ENCODE peak calls at places on chromosomes 13 and 19, in seven cellular contexts. One of them, this sample, is unnamed.
A peak's percentile ranks its signal among the peaks of the same experiment; 100 is the strongest.

GRCh38 chr19:6767081-6767356 is 216 bp downstream of the SH2D3A start:
- DNase-seq in foreskin keratinocyte: peak; percentile 87
- DNase-seq in upper lobe of right lung: no peak
- DNase-seq in brain microvascular endothelial cell: no peak
- DNase-seq in ascending aorta: no peak
- DNase-seq in endothelial cell of umbilical vein: no peak
- DNase-seq in tibial nerve: no peak
- DNase-seq in this sample: no peak

GRCh38 chr13:89454736-89455135 is 1783.6 kb downstream of the SLITRK5 start:
- DNase-seq in foreskin keratinocyte: peak; percentile 65
- DNase-seq in upper lobe of right lung: no peak
- DNase-seq in brain microvascular endothelial cell: no peak
- DNase-seq in ascending aorta: no peak
- DNase-seq in endothelial cell of umbilical vein: peak; percentile 25
- DNase-seq in tibial nerve: no peak
- DNase-seq in this sample: no peak

GRCh38 chr13:113927661-113928581 is 46.0 kb downstream of the C13orf46 start:
- DNase-seq in foreskin keratinocyte: peak; percentile 86
- DNase-seq in upper lobe of right lung: peak; percentile 55
- DNase-seq in brain microvascular endothelial cell: peak; percentile 71
- DNase-seq in ascending aorta: no peak
- DNase-seq in endothelial cell of umbilical vein: no peak
- DNase-seq in tibial nerve: peak; percentile 60
- DNase-seq in this sample: no peak

GRCh38 chr13:84571264-84571663 is 689.0 kb upstream of the SLITRK1 start:
- DNase-seq in foreskin keratinocyte: no peak
- DNase-seq in upper lobe of right lung: no peak
- DNase-seq in brain microvascular endothelial cell: no peak
- DNase-seq in ascending aorta: no peak
- DNase-seq in endothelial cell of umbilical vein: no peak
- DNase-seq in tibial nerve: no peak
- DNase-seq in this sample: no peak

GRCh38 chr19:2561895-2562294 is 86.0 kb downstream of the GADD45B start:
- DNase-seq in foreskin keratinocyte: no peak
- DNase-seq in upper lobe of right lung: no peak
- DNase-seq in brain microvascular endothelial cell: no peak
- DNase-seq in ascending aorta: no peak
- DNase-seq in endothelial cell of umbilical vein: no peak
- DNase-seq in tibial nerve: no peak
- DNase-seq in this sample: no peak

GRCh38 chr13:23578411-23579071 is 8.3 kb downstream of the TNFRSF19 start:
- DNase-seq in foreskin keratinocyte: peak; percentile 58
- DNase-seq in upper lobe of right lung: peak; percentile 92
- DNase-seq in brain microvascular endothelial cell: peak; percentile 69
- DNase-seq in ascending aorta: no peak
- DNase-seq in endothelial cell of umbilical vein: peak; percentile 4
- DNase-seq in tibial nerve: peak; percentile 64
- DNase-seq in this sample: peak; percentile 26

GRCh38 chr13:51681037-51681678 is 96.9 kb downstream of the WDFY2 start:
- DNase-seq in foreskin keratinocyte: peak; percentile 80
- DNase-seq in upper lobe of right lung: no peak
- DNase-seq in brain microvascular endothelial cell: peak; percentile 57
- DNase-seq in ascending aorta: no peak
- DNase-seq in endothelial cell of umbilical vein: no peak
- DNase-seq in tibial nerve: no peak
- DNase-seq in this sample: peak; percentile 71

GRCh38 chr13:114264886-114265611 is 16.4 kb upstream of the UPF3A start:
- DNase-seq in foreskin keratinocyte: no peak
- DNase-seq in upper lobe of right lung: no peak
- DNase-seq in brain microvascular endothelial cell: peak; percentile 87
- DNase-seq in ascending aorta: no peak
- DNase-seq in endothelial cell of umbilical vein: no peak
- DNase-seq in tibial nerve: no peak
- DNase-seq in this sample: no peak

GRCh38 chr13:24036115-24036514 is 124.4 kb upstream of the SPATA13 start:
- DNase-seq in foreskin keratinocyte: no peak
- DNase-seq in upper lobe of right lung: no peak
- DNase-seq in brain microvascular endothelial cell: no peak
- DNase-seq in ascending aorta: no peak
- DNase-seq in endothelial cell of umbilical vein: no peak
- DNase-seq in tibial nerve: no peak
- DNase-seq in this sample: no peak

GRCh38 chr13:90872491-90873025 is 474.9 kb upstream of the MIR17HG start:
- DNase-seq in foreskin keratinocyte: no peak
- DNase-seq in upper lobe of right lung: no peak
- DNase-seq in brain microvascular endothelial cell: no peak
- DNase-seq in ascending aorta: no peak
- DNase-seq in endothelial cell of umbilical vein: no peak
- DNase-seq in tibial nerve: no peak
- DNase-seq in this sample: no peak

DNA sequence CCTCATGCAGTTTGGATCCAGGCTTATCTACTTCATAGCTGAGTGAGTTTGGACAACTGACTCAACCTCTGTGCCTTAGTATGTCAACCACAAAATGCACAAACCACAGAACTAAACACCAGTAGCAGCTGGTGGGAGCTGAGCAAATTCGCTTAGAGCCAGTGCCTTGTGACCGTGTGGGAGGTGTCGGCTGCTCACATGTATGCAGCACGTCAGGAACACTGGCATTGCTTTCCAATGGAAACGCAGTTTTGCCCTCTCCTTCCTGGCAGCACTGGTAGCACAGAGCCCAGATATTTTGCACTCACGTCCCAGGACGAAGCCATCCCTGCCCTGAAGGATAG is 8.3 kb upstream of the NTN5 start:
- DNase-seq in foreskin keratinocyte: no peak
- DNase-seq in upper lobe of right lung: no peak
- DNase-seq in brain microvascular endothelial cell: peak; percentile 81
- DNase-seq in ascending aorta: no peak
- DNase-seq in endothelial cell of umbilical vein: no peak
- DNase-seq in tibial nerve: no peak
- DNase-seq in this sample: no peak
- H3K27ac ChIP-seq in foreskin keratinocyte: no peak overlapping the region
- H3K27ac ChIP-seq in upper lobe of right lung: no peak overlapping the region
- H3K27ac ChIP-seq in brain microvascular endothelial cell: no peak overlapping the region
- H3K27ac ChIP-seq in ascending aorta: no peak overlapping the region
- H3K27ac ChIP-seq in endothelial cell of umbilical vein: no peak overlapping the region
- H3K27ac ChIP-seq in tibial nerve: no peak overlapping the region
- H3K27ac ChIP-seq in this sample: no peak overlapping the region

GRCh38 chr19:40410030-40410389 is 3.2 kb downstream of the PRX start:
- DNase-seq in foreskin keratinocyte: no peak
- DNase-seq in upper lobe of right lung: no peak
- DNase-seq in brain microvascular endothelial cell: no peak
- DNase-seq in ascending aorta: no peak
- DNase-seq in endothelial cell of umbilical vein: no peak
- DNase-seq in tibial nerve: no peak
- DNase-seq in this sample: no peak

GRCh38 chr19:40411958-40412499 is 1.1 kb downstream of the PRX start:
- DNase-seq in foreskin keratinocyte: no peak
- DNase-seq in upper lobe of right lung: no peak
- DNase-seq in brain microvascular endothelial cell: no peak
- DNase-seq in ascending aorta: no peak
- DNase-seq in endothelial cell of umbilical vein: no peak
- DNase-seq in tibial nerve: no peak
- DNase-seq in this sample: no peak

GRCh38 chr19:40412866-40413265 is 312 bp downstream of the PRX start:
- DNase-seq in foreskin keratinocyte: no peak
- DNase-seq in upper lobe of right lung: no peak
- DNase-seq in brain microvascular endothelial cell: no peak
- DNase-seq in ascending aorta: no peak
- DNase-seq in endothelial cell of umbilical vein: no peak
- DNase-seq in tibial nerve: no peak
- DNase-seq in this sample: no peak

GRCh38 chr19:40413291-40413994 is at the start of gene PRX:
- DNase-seq in foreskin keratinocyte: no peak
- DNase-seq in upper lobe of right lung: no peak
- DNase-seq in brain microvascular endothelial cell: no peak
- DNase-seq in ascending aorta: no peak
- DNase-seq in endothelial cell of umbilical vein: no peak
- DNase-seq in tibial nerve: no peak
- DNase-seq in this sample: no peak

GRCh38 chr19:40411125-40411842 is 1.9 kb downstream of the PRX start:
- DNase-seq in foreskin keratinocyte: no peak
- DNase-seq in upper lobe of right lung: no peak
- DNase-seq in brain microvascular endothelial cell: no peak
- DNase-seq in ascending aorta: no peak
- DNase-seq in endothelial cell of umbilical vein: no peak
- DNase-seq in tibial nerve: no peak
- DNase-seq in this sample: no peak
- H3K27ac ChIP-seq in foreskin keratinocyte: no peak overlapping the region
- H3K27ac ChIP-seq in upper lobe of right lung: peak overlapping the region; percentile 72
- H3K27ac ChIP-seq in brain microvascular endothelial cell: no peak overlapping the region
- H3K27ac ChIP-seq in ascending aorta: peak overlapping the region; percentile 40
- H3K27ac ChIP-seq in endothelial cell of umbilical vein: no peak overlapping the region
- H3K27ac ChIP-seq in tibial nerve: peak overlapping the region; percentile 80
- H3K27ac ChIP-seq in this sample: no peak overlapping the region

GRCh38 chr13:76225815-76226489 is 589.8 kb downstream of the LMO7 start:
- DNase-seq in foreskin keratinocyte: no peak
- DNase-seq in upper lobe of right lung: no peak
- DNase-seq in brain microvascular endothelial cell: peak; percentile 86
- DNase-seq in ascending aorta: no peak
- DNase-seq in endothelial cell of umbilical vein: no peak
- DNase-seq in tibial nerve: no peak
- DNase-seq in this sample: no peak

GRCh38 chr13:76223999-76224398 is 587.9 kb downstream of the LMO7 start:
- DNase-seq in foreskin keratinocyte: no peak
- DNase-seq in upper lobe of right lung: no peak
- DNase-seq in brain microvascular endothelial cell: peak; percentile 26
- DNase-seq in ascending aorta: no peak
- DNase-seq in endothelial cell of umbilical vein: no peak
- DNase-seq in tibial nerve: no peak
- DNase-seq in this sample: no peak

GRCh38 chr13:76229281-76229680 is 593.2 kb downstream of the LMO7 start:
- DNase-seq in foreskin keratinocyte: no peak
- DNase-seq in upper lobe of right lung: no peak
- DNase-seq in brain microvascular endothelial cell: no peak
- DNase-seq in ascending aorta: no peak
- DNase-seq in endothelial cell of umbilical vein: no peak
- DNase-seq in tibial nerve: no peak
- DNase-seq in this sample: no peak

GRCh38 chr13:76223565-76223964 is 587.4 kb downstream of the LMO7 start:
- DNase-seq in foreskin keratinocyte: no peak
- DNase-seq in upper lobe of right lung: no peak
- DNase-seq in brain microvascular endothelial cell: no peak
- DNase-seq in ascending aorta: no peak
- DNase-seq in endothelial cell of umbilical vein: no peak
- DNase-seq in tibial nerve: no peak
- DNase-seq in this sample: no peak

GRCh38 chr13:76226941-76227340 is 590.8 kb downstream of the LMO7 start:
- DNase-seq in foreskin keratinocyte: no peak
- DNase-seq in upper lobe of right lung: no peak
- DNase-seq in brain microvascular endothelial cell: no peak
- DNase-seq in ascending aorta: no peak
- DNase-seq in endothelial cell of umbilical vein: no peak
- DNase-seq in tibial nerve: no peak
- DNase-seq in this sample: no peak
- H3K27ac ChIP-seq in foreskin keratinocyte: no peak overlapping the region
- H3K27ac ChIP-seq in upper lobe of right lung: no peak overlapping the region
- H3K27ac ChIP-seq in brain microvascular endothelial cell: no peak overlapping the region
- H3K27ac ChIP-seq in ascending aorta: no peak overlapping the region
- H3K27ac ChIP-seq in endothelial cell of umbilical vein: no peak overlapping the region
- H3K27ac ChIP-seq in tibial nerve: no peak overlapping the region
- H3K27ac ChIP-seq in this sample: no peak overlapping the region

DNA sequence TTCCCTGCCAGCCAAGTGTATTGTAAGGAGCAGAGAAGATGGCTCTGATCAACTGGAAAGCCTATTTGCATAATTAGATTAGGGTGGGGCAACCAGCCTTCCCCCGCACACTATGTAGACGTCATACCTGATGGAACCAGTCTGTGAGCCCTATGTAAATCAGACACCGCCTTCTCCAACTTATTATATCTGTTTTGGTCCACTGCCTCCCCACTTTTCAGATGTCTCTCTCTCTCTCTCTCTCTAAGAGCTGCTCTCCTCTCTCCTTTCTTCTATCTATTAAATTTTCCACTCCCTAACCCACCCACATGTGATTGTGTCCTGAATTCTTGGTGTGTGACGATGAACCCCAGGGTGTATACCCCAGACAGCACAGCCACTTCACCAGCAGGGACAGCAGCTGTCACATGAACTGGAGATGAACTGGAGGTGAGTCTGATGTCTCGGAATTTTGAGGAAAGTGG is 514.4 kb downstream of the IRS2 start:
- DNase-seq in foreskin keratinocyte: peak; percentile 90
- DNase-seq in upper lobe of right lung: no peak
- DNase-seq in brain microvascular endothelial cell: peak; percentile 30
- DNase-seq in ascending aorta: no peak
- DNase-seq in endothelial cell of umbilical vein: no peak
- DNase-seq in tibial nerve: no peak
- DNase-seq in this sample: peak; percentile 87
- H3K27ac ChIP-seq in foreskin keratinocyte: peak overlapping the region; percentile 85
- H3K27ac ChIP-seq in upper lobe of right lung: no peak overlapping the region
- H3K27ac ChIP-seq in brain microvascular endothelial cell: peak overlapping the region; percentile 83
- H3K27ac ChIP-seq in ascending aorta: no peak overlapping the region
- H3K27ac ChIP-seq in endothelial cell of umbilical vein: no peak overlapping the region
- H3K27ac ChIP-seq in tibial nerve: no peak overlapping the region
- H3K27ac ChIP-seq in this sample: peak overlapping the region; percentile 98

DNA sequence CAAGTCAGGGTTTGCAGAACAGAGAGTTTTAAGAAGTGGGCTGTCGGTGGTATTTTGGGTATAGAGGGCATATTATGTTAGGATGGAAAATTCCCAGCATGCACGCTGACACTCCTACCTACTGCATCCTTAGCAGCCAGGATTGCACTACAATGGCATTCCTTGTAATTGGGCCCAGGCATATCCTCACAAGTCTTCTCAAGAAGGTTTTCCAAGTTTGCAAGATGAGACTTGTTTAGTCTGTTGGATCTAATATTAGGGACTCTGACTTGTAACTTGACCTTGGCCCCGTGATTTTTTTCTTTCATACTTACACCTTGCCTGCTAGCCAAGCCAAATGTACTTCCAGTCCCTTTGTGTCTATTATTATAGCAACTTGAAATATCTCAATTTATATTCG is 335.7 kb upstream of the HTR2A start:
- DNase-seq in foreskin keratinocyte: peak; percentile 36
- DNase-seq in upper lobe of right lung: no peak
- DNase-seq in brain microvascular endothelial cell: no peak
- DNase-seq in ascending aorta: no peak
- DNase-seq in endothelial cell of umbilical vein: no peak
- DNase-seq in tibial nerve: no peak
- DNase-seq in this sample: no peak
- H3K27ac ChIP-seq in foreskin keratinocyte: no peak overlapping the region
- H3K27ac ChIP-seq in upper lobe of right lung: no peak overlapping the region
- H3K27ac ChIP-seq in brain microvascular endothelial cell: no peak overlapping the region
- H3K27ac ChIP-seq in ascending aorta: no peak overlapping the region
- H3K27ac ChIP-seq in endothelial cell of umbilical vein: no peak overlapping the region
- H3K27ac ChIP-seq in tibial nerve: no peak overlapping the region
- H3K27ac ChIP-seq in this sample: no peak overlapping the region

GRCh38 chr19:42224940-42225717 is 5.0 kb downstream of the ZNF526 start:
- DNase-seq in foreskin keratinocyte: no peak
- DNase-seq in upper lobe of right lung: no peak
- DNase-seq in brain microvascular endothelial cell: no peak
- DNase-seq in ascending aorta: no peak
- DNase-seq in endothelial cell of umbilical vein: no peak
- DNase-seq in tibial nerve: no peak
- DNase-seq in this sample: no peak
- H3K27ac ChIP-seq in foreskin keratinocyte: no peak overlapping the region
- H3K27ac ChIP-seq in upper lobe of right lung: no peak overlapping the region
- H3K27ac ChIP-seq in brain microvascular endothelial cell: no peak overlapping the region
- H3K27ac ChIP-seq in ascending aorta: no peak overlapping the region
- H3K27ac ChIP-seq in endothelial cell of umbilical vein: no peak overlapping the region
- H3K27ac ChIP-seq in tibial nerve: no peak overlapping the region
- H3K27ac ChIP-seq in this sample: no peak overlapping the region

GRCh38 chr13:30340367-30341184 is 33.2 kb upstream of the KATNAL1 start:
- DNase-seq in foreskin keratinocyte: peak; percentile 57
- DNase-seq in upper lobe of right lung: no peak
- DNase-seq in brain microvascular endothelial cell: peak; percentile 74
- DNase-seq in ascending aorta: peak; percentile 38
- DNase-seq in endothelial cell of umbilical vein: no peak
- DNase-seq in tibial nerve: no peak
- DNase-seq in this sample: peak; percentile 44
- H3K27ac ChIP-seq in foreskin keratinocyte: no peak overlapping the region
- H3K27ac ChIP-seq in upper lobe of right lung: no peak overlapping the region
- H3K27ac ChIP-seq in brain microvascular endothelial cell: peak overlapping the region; percentile 38
- H3K27ac ChIP-seq in ascending aorta: peak overlapping the region; percentile 83
- H3K27ac ChIP-seq in endothelial cell of umbilical vein: no peak overlapping the region
- H3K27ac ChIP-seq in tibial nerve: no peak overlapping the region
- H3K27ac ChIP-seq in this sample: peak overlapping the region; percentile 42

This sample was measured in epithelial cell of prostate.